ENCODE peak calls at places on chromosomes 13 and 19, in four cellular contexts. T is HuH-7.5, K is NCI-H1105, I is A172. Y is an unnamed sample.

GRCh38 chr19:39969681-39970423 is 1.1 kb upstream of the PSMC4 start:
- DNase-seq in T (no peak), K (no peak), I (no peak), Y (no peak)

GRCh38 chr13:45718063-45718462 is 15.9 kb downstream of the CBY2 start:
- DNase-seq in T (peak), K (no peak), I (peak), Y (peak)

GRCh38 chr19:1513492-1514294 is 874 bp upstream of the ADAMTSL5 start:
- DNase-seq in T (peak), K (no peak), I (peak), Y (no peak)

GRCh38 chr13:22800726-22801401 is 379.9 kb upstream of the SGCG start:
- DNase-seq in T (no peak), K (no peak), I (no peak), Y (no peak)

GRCh38 chr19:50252887-50253268 is 49.5 kb downstream of the MYH14 start:
- DNase-seq in T (no peak), K (no peak), I (no peak), Y (no peak)

GRCh38 chr19:48858984-48859710 is 9.3 kb downstream of the PLEKHA4 start:
- DNase-seq in T (no peak), K (no peak), I (no peak), Y (no peak)

GRCh38 chr19:43623889-43624670 is 4.7 kb upstream of the ZNF428 start:
- DNase-seq in T (no peak), K (no peak), I (no peak), Y (no peak)

GRCh38 chr13:77002590-77003190 is 10.8 kb downstream of the CLN5 start:
- DNase-seq in T (no peak), K (no peak), I (peak), Y (peak)

GRCh38 chr13:33497146-33497845 is 211.7 kb upstream of the STARD13 start:
- DNase-seq in T (no peak), K (no peak), I (peak), Y (no peak)

GRCh38 chr13:28489536-28489935 is 5.4 kb downstream of the FLT1 start:
- DNase-seq in T (no peak), K (no peak), I (peak), Y (no peak)

GRCh38 chr13:38180100-38180499 is 169.6 kb upstream of the UFM1 start:
- DNase-seq in T (no peak), K (no peak), I (peak), Y (no peak)

GRCh38 chr19:53647350-53647749 is 15.6 kb downstream of the DPRX start:
- DNase-seq in T (no peak), K (no peak), I (no peak), Y (no peak)

GRCh38 chr19:7177926-7178325 is 108.4 kb downstream of the ZNF557 start:
- DNase-seq in T (no peak), K (no peak), I (peak), Y (no peak)

GRCh38 chr13:105334211-105334610 is 1201.3 kb downstream of the EFNB2 start:
- DNase-seq in T (no peak), K (no peak), I (peak), Y (no peak)

GRCh38 chr13:28100149-28101121 is at the start of gene FLT3:
- DNase-seq in T (peak), K (no peak), I (peak), Y (peak)

GRCh38 chr13:113609616-113610015 is 25.1 kb downstream of the TFDP1 start:
- DNase-seq in T (no peak), K (no peak), I (no peak), Y (no peak)

GRCh38 chr13:74576504-74576903 is 442.3 kb upstream of the KLF12 start:
- DNase-seq in T (no peak), K (no peak), I (no peak), Y (peak)

GRCh38 chr13:99542788-99543406 is 41.6 kb downstream of the TM9SF2 start:
- DNase-seq in T (no peak), K (no peak), I (no peak), Y (no peak)

GRCh38 chr19:3324405-3324856 is 42.0 kb upstream of the NFIC start:
- DNase-seq in T (peak), K (no peak), I (no peak), Y (no peak)

GRCh38 chr19:47157455-47158321 is 27.1 kb downstream of the SAE1 start:
- DNase-seq in T (no peak), K (no peak), I (peak), Y (peak)

GRCh38 chr19:17581211-17581874 is 25.9 kb downstream of the COLGALT1 start:
- DNase-seq in T (no peak), K (no peak), I (no peak), Y (no peak)

GRCh38 chr19:15263361-15263985 is 31.2 kb upstream of the EPHX3 start:
- DNase-seq in T (no peak), K (no peak), I (no peak), Y (no peak)

GRCh38 chr19:41439441-41440222 is at the start of gene DMAC2:
- DNase-seq in T (peak), K (peak), I (peak), Y (peak)

GRCh38 chr13:102993348-102993747 is 72.9 kb downstream of the SLC10A2 start:
- DNase-seq in T (no peak), K (no peak), I (no peak), Y (no peak)

GRCh38 chr13:110559986-110560385 is 1.5 kb downstream of the RAB20 start:
- DNase-seq in T (no peak), K (no peak), I (no peak), Y (no peak)